ENCODE peak calls at places on chromosomes 13 and 19, in five cellular contexts. N is T-helper 9 cell, T is uterus, Z is germinal center, K is NCI-H345. Q is an unnamed sample.

GRCh38 chr19:800360-801029 is 3.2 kb downstream of the PTBP1 start:
- DNase-seq in K (no peak), T (peak), Z (no peak), N (no peak), Q (no peak)

GRCh38 chr13:98927954-98928927 is 49.6 kb downstream of the DOCK9 start:
- DNase-seq in T (peak), Z (no peak), N (no peak), K (no peak), Q (peak)

GRCh38 chr19:51901860-51902259 is 3.0 kb downstream of the ZNF649 start:
- DNase-seq in N (no peak), K (no peak), T (no peak), Z (no peak), Q (no peak)

GRCh38 chr19:15159251-15159650 is 41.5 kb downstream of the NOTCH3 start:
- DNase-seq in K (no peak), Z (peak), T (no peak), N (no peak), Q (no peak)

GRCh38 chr19:6011794-6012193 is 33.9 kb upstream of the RANBP3 start:
- DNase-seq in Z (no peak), T (no peak), N (no peak), K (no peak), Q (no peak)

GRCh38 chr19:18311495-18311894 is 11.4 kb downstream of the LSM4 start:
- DNase-seq in K (no peak), Z (no peak), N (no peak), T (no peak), Q (no peak)

GRCh38 chr13:76937416-76937815 is 10.9 kb upstream of the ACOD1 start:
- DNase-seq in K (no peak), T (no peak), Z (no peak), N (no peak), Q (peak)

GRCh38 chr13:74575729-74576125 is 441.5 kb upstream of the KLF12 start:
- DNase-seq in K (peak), N (peak), Z (no peak), T (peak), Q (no peak)

GRCh38 chr19:48415395-48415794 is 21.9 kb downstream of the GRIN2D start:
- DNase-seq in T (peak), K (peak), Z (peak), N (peak), Q (peak)

GRCh38 chr13:98438246-98439135 is 138.4 kb downstream of the STK24 start:
- DNase-seq in Z (no peak), N (no peak), T (no peak), K (no peak), Q (no peak)

GRCh38 chr19:6248856-6249255 is 30.9 kb downstream of the MLLT1 start:
- DNase-seq in K (no peak), Z (no peak), T (no peak), N (no peak), Q (no peak)

GRCh38 chr13:45325806-45326205 is 15.2 kb downstream of the TPT1 start:
- DNase-seq in K (no peak), T (peak), Z (no peak), N (no peak), Q (no peak)

GRCh38 chr19:37999309-38000213 is 92.6 kb downstream of the SIPA1L3 start:
- DNase-seq in Z (no peak), N (no peak), T (peak), K (no peak), Q (peak)

GRCh38 chr13:30409911-30410704 is 12.2 kb upstream of the UBE2L5 start:
- DNase-seq in T (peak), K (no peak), Z (no peak), N (no peak), Q (no peak)

Q was measured in pulmonary artery endothelial cell.